ENCODE peak calls at places on chromosome 2, in eight cellular contexts. W is breast epithelium; N is neural progenitor cell; M is OCI-LY7; K is CD4-positive, alpha-beta memory T cell; Q is kidney; E is IMR-90; Y is right atrium auricular region. P is an unnamed sample.

GRCh38 chr2:202064206-202064880 is 8.7 kb upstream of the KIAA2012 start:
- DNase-seq in K (no peak), M (no peak), N (peak; percentile 77), E (peak; percentile 94), Q (no peak), W (no peak), Y (no peak), P (no peak)

GRCh38 chr2:118923371-118923770 is 18.6 kb upstream of the MARCO start:
- DNase-seq in W (no peak), Q (no peak), M (no peak), E (no peak), K (no peak), Y (no peak), N (no peak), P (no peak)

GRCh38 chr2:31517442-31518203 is 63.1 kb downstream of the SRD5A2 start:
- DNase-seq in Q (no peak), W (no peak), E (no peak), K (no peak), N (no peak), M (no peak), Y (no peak), P (no peak)

GRCh38 chr2:241817126-241817820 is 8.3 kb downstream of the NEU4 start:
- DNase-seq in M (no peak), E (no peak), Y (peak; percentile 57), K (no peak), W (no peak), N (no peak), Q (peak; percentile 55), P (no peak)

GRCh38 chr2:56741601-56742102 is 557.9 kb downstream of the CCDC85A start:
- DNase-seq in Q (no peak), W (no peak), M (no peak), K (no peak), Y (peak; percentile 60), E (peak; percentile 71), N (no peak), P (peak; percentile 78)

GRCh38 chr2:12624911-12625598 is 91.7 kb upstream of the TRIB2 start:
- DNase-seq in M (no peak), Q (no peak), K (no peak), W (no peak), Y (no peak), E (no peak), N (peak; percentile 67), P (no peak)

GRCh38 chr2:88897718-88898117 is 206.2 kb downstream of the RPIA start:
- DNase-seq in M (no peak), W (no peak), N (no peak), E (no peak), Y (no peak), Q (no peak), K (no peak), P (no peak)

GRCh38 chr2:240433973-240434727 is 1.3 kb upstream of the GPC1 start:
- DNase-seq in N (no peak), W (peak; percentile 52), Y (peak; percentile 71), M (no peak), Q (peak; percentile 80), E (peak; percentile 98), K (no peak), P (peak; percentile 98)

GRCh38 chr2:230811508-230811907 is 53.2 kb upstream of the ITM2C start:
- DNase-seq in N (no peak), K (no peak), W (no peak), Q (no peak), Y (no peak), M (no peak), E (peak; percentile 83), P (no peak)

GRCh38 chr2:109128466-109129355 is at the start of gene SH3RF3:
- DNase-seq in K (peak; percentile 34), Q (peak; percentile 89), Y (no peak), N (peak; percentile 68), W (no peak), M (no peak), E (peak; percentile 53), P (no peak)

GRCh38 chr2:201806442-201806841 is at the start of gene CDK15:
- DNase-seq in K (no peak), E (peak; percentile 80), Y (no peak), Q (peak; percentile 57), M (no peak), N (no peak), W (no peak), P (no peak)

GRCh38 chr2:140895378-140895777 is 1235.4 kb downstream of the LRP1B start:
- DNase-seq in N (peak; percentile 2), M (no peak), Y (no peak), Q (no peak), K (no peak), W (no peak), E (no peak), P (no peak)

GRCh38 chr2:50315366-50315765 is 716.6 kb downstream of the NRXN1 start:
- DNase-seq in Y (no peak), E (no peak), M (no peak), Q (no peak), K (no peak), N (no peak), W (no peak), P (no peak)

GRCh38 chr2:169258045-169258601 is 104.2 kb downstream of the LRP2 start:
- DNase-seq in Q (no peak), M (no peak), K (no peak), E (no peak), N (no peak), Y (no peak), W (no peak), P (no peak)

GRCh38 chr2:55031505-55031904 is 18.7 kb downstream of the RTN4 start:
- DNase-seq in M (no peak), Y (no peak), K (no peak), E (no peak), W (no peak), N (no peak), Q (no peak), P (no peak)

GRCh38 chr2:119417898-119418297 is 13.8 kb upstream of the TMEM37 start:
- DNase-seq in Q (no peak), E (no peak), W (no peak), M (no peak), Y (no peak), K (no peak), N (no peak), P (no peak)

GRCh38 chr2:129193961-129194360 is 785.5 kb upstream of the RAB6C start:
- DNase-seq in W (no peak), K (no peak), Q (no peak), Y (no peak), M (peak; percentile 1), N (peak; percentile 29), E (no peak), P (no peak)

GRCh38 chr2:119196301-119197124 is 27.1 kb upstream of the STEAP3 start:
- DNase-seq in M (no peak), Q (no peak), W (no peak), K (no peak), N (peak; percentile 25), E (no peak), Y (no peak), P (no peak)

GRCh38 chr2:33555681-33556080 is 43.4 kb downstream of the FAM98A start:
- DNase-seq in E (no peak), W (no peak), K (no peak), M (no peak), Q (no peak), Y (no peak), N (no peak), P (no peak)

GRCh38 chr2:20468549-20469500 is 22.0 kb downstream of the RHOB start:
- DNase-seq in N (no peak), W (no peak), E (no peak), K (no peak), M (no peak), Q (no peak), Y (peak; percentile 36), P (no peak)
- H3K27ac ChIP-seq in N (no peak overlapping the region), W (peak overlapping the region; percentile 87), E (no peak overlapping the region), K (no peak overlapping the region), M (no peak overlapping the region), Q (peak overlapping the region; percentile 73), Y (no peak overlapping the region), P (no peak overlapping the region)

GRCh38 chr2:236642584-236643291 is 73.1 kb downstream of the ACKR3 start:
- DNase-seq in E (peak; percentile 96), W (peak; percentile 60), M (no peak), Q (peak; percentile 59), N (no peak), K (no peak), Y (peak; percentile 99), P (peak; percentile 63)
- H3K27ac ChIP-seq in E (peak overlapping the region; percentile 96), W (peak overlapping the region; percentile 79), M (no peak overlapping the region), Q (no peak overlapping the region), N (no peak overlapping the region), K (no peak overlapping the region), Y (peak overlapping the region; percentile 78), P (peak overlapping the region; percentile 49)

GRCh38 chr2:86028763-86029381 is 76.8 kb downstream of the POLR1A start:
- DNase-seq in M (no peak), Q (peak; percentile 91), N (no peak), Y (peak; percentile 95), W (no peak), E (no peak), K (no peak), P (no peak)

GRCh38 chr2:86031606-86032005 is 74.1 kb downstream of the POLR1A start:
- DNase-seq in Q (no peak), K (no peak), M (no peak), N (no peak), Y (no peak), W (no peak), E (no peak), P (no peak)

GRCh38 chr2:86031151-86031550 is 74.5 kb downstream of the POLR1A start:
- DNase-seq in Y (no peak), E (no peak), M (no peak), K (no peak), W (no peak), N (no peak), Q (peak; percentile 64), P (no peak)

GRCh38 chr2:86027913-86028762 is 77.5 kb downstream of the POLR1A start:
- DNase-seq in E (no peak), M (no peak), K (no peak), W (no peak), Q (no peak), Y (no peak), N (no peak), P (no peak)

DNA sequence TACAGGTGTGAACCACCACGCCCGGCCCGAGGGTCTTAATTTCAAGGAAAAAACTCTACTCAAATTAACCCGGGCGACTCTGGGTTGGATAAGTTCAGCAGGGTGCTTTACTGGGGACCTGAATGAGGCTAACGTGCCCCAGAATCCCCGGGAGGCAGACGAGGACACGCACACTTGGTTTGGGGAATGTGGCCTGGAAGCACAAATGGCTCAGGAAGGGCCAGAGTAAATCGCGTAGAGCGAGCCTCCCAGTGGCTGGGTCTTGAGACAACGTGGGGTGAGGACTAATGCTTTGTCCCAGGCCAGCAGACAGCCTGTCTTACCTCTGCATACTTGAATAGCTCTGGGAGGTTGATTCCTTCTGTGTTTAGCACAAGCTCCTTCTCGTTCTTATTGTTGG is 75.8 kb downstream of the POLR1A start:
- DNase-seq in Q (no peak), M (no peak), Y (no peak), W (no peak), K (no peak), N (no peak), E (no peak), P (no peak)
- H3K27ac ChIP-seq in Q (no peak overlapping the region), M (no peak overlapping the region), Y (no peak overlapping the region), W (no peak overlapping the region), K (no peak overlapping the region), N (no peak overlapping the region), E (no peak overlapping the region), P (no peak overlapping the region)

DNA sequence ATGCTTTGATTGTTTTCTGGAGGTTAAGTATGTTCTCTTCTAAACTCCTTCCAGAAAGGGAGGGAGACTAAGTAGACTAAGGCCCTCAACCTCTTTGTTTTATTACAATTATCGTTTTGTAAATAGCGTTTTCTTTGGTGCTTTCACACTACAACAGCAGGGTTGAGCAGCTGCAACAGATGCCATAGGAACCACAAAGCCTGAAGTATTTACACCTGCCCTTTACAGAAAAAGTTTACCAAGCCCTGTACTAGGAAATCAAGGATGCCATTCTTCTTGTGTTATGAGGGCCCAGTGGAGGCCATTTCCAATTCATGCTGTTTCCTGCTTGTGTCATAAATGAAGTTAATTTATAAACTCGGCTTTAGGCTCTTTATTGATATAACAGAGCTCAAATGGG is 914.8 kb downstream of the DCDC2C start:
- DNase-seq in W (no peak), Q (no peak), Y (no peak), K (no peak), M (no peak), N (no peak), E (no peak), P (no peak)
- H3K27ac ChIP-seq in W (no peak overlapping the region), Q (no peak overlapping the region), Y (no peak overlapping the region), K (no peak overlapping the region), M (no peak overlapping the region), N (no peak overlapping the region), E (no peak overlapping the region), P (no peak overlapping the region)